ENCODE peak calls at places on chromosomes 3 and 15, in seven cellular contexts. One of them, this sample, is unnamed.

GRCh38 chr3:139916271-139916670 is 18.7 kb upstream of the CLSTN2 start:
- DNase-seq in stomach: no peak
- DNase-seq in astrocyte of the spinal cord: no peak
- DNase-seq in activated CD8-positive, alpha-beta memory T cell treated with anti-CD3 and anti-CD28 coated beads for 4 hours: no peak
- DNase-seq in HFF-Myc: no peak
- DNase-seq in M059J: no peak
- DNase-seq in NCI-H1417: peak
- DNase-seq in this sample: no peak

GRCh38 chr15:40762919-40763800 is 708 bp upstream of the GCHFR start:
- DNase-seq in stomach: peak
- DNase-seq in astrocyte of the spinal cord: peak
- DNase-seq in activated CD8-positive, alpha-beta memory T cell treated with anti-CD3 and anti-CD28 coated beads for 4 hours: no peak
- DNase-seq in HFF-Myc: no peak
- DNase-seq in M059J: peak
- DNase-seq in NCI-H1417: peak
- DNase-seq in this sample: peak

GRCh38 chr3:77321646-77322045 is 281.7 kb downstream of the ROBO2 start:
- DNase-seq in stomach: no peak
- DNase-seq in astrocyte of the spinal cord: peak
- DNase-seq in activated CD8-positive, alpha-beta memory T cell treated with anti-CD3 and anti-CD28 coated beads for 4 hours: no peak
- DNase-seq in HFF-Myc: no peak
- DNase-seq in M059J: no peak
- DNase-seq in NCI-H1417: no peak
- DNase-seq in this sample: no peak

GRCh38 chr15:77243146-77243545 is 172.2 kb upstream of the TSPAN3 start:
- DNase-seq in stomach: no peak
- DNase-seq in astrocyte of the spinal cord: no peak
- DNase-seq in activated CD8-positive, alpha-beta memory T cell treated with anti-CD3 and anti-CD28 coated beads for 4 hours: no peak
- DNase-seq in HFF-Myc: no peak
- DNase-seq in M059J: peak
- DNase-seq in NCI-H1417: no peak
- DNase-seq in this sample: no peak

GRCh38 chr3:11850003-11850402 is 3.3 kb upstream of the TAMM41 start:
- DNase-seq in stomach: no peak
- DNase-seq in astrocyte of the spinal cord: no peak
- DNase-seq in activated CD8-positive, alpha-beta memory T cell treated with anti-CD3 and anti-CD28 coated beads for 4 hours: no peak
- DNase-seq in HFF-Myc: no peak
- DNase-seq in M059J: no peak
- DNase-seq in NCI-H1417: peak
- DNase-seq in this sample: no peak

GRCh38 chr3:193585530-193585929 is 7.5 kb upstream of the OPA1 start:
- DNase-seq in stomach: no peak
- DNase-seq in astrocyte of the spinal cord: no peak
- DNase-seq in activated CD8-positive, alpha-beta memory T cell treated with anti-CD3 and anti-CD28 coated beads for 4 hours: no peak
- DNase-seq in HFF-Myc: no peak
- DNase-seq in M059J: no peak
- DNase-seq in NCI-H1417: no peak
- DNase-seq in this sample: no peak

GRCh38 chr3:139324456-139324855 is 19.4 kb upstream of the MRPS22 start:
- DNase-seq in stomach: no peak
- DNase-seq in astrocyte of the spinal cord: no peak
- DNase-seq in activated CD8-positive, alpha-beta memory T cell treated with anti-CD3 and anti-CD28 coated beads for 4 hours: no peak
- DNase-seq in HFF-Myc: no peak
- DNase-seq in M059J: no peak
- DNase-seq in NCI-H1417: no peak
- DNase-seq in this sample: no peak

GRCh38 chr15:73887481-73887880 is 14.1 kb downstream of the TBC1D21 start:
- DNase-seq in stomach: no peak
- DNase-seq in astrocyte of the spinal cord: no peak
- DNase-seq in activated CD8-positive, alpha-beta memory T cell treated with anti-CD3 and anti-CD28 coated beads for 4 hours: no peak
- DNase-seq in HFF-Myc: no peak
- DNase-seq in M059J: no peak
- DNase-seq in NCI-H1417: no peak
- DNase-seq in this sample: no peak

GRCh38 chr3:60809857-60810256 is 441.4 kb downstream of the FHIT start:
- DNase-seq in stomach: no peak
- DNase-seq in astrocyte of the spinal cord: no peak
- DNase-seq in activated CD8-positive, alpha-beta memory T cell treated with anti-CD3 and anti-CD28 coated beads for 4 hours: no peak
- DNase-seq in HFF-Myc: peak
- DNase-seq in M059J: peak
- DNase-seq in NCI-H1417: peak
- DNase-seq in this sample: no peak

GRCh38 chr3:76231258-76231657 is 445.9 kb upstream of the ZNF717 start:
- DNase-seq in stomach: no peak
- DNase-seq in astrocyte of the spinal cord: no peak
- DNase-seq in activated CD8-positive, alpha-beta memory T cell treated with anti-CD3 and anti-CD28 coated beads for 4 hours: no peak
- DNase-seq in HFF-Myc: no peak
- DNase-seq in M059J: no peak
- DNase-seq in NCI-H1417: no peak
- DNase-seq in this sample: no peak

GRCh38 chr3:51967384-51968174 is at the start of gene PCBP4:
- DNase-seq in stomach: peak
- DNase-seq in astrocyte of the spinal cord: peak
- DNase-seq in activated CD8-positive, alpha-beta memory T cell treated with anti-CD3 and anti-CD28 coated beads for 4 hours: no peak
- DNase-seq in HFF-Myc: no peak
- DNase-seq in M059J: peak
- DNase-seq in NCI-H1417: peak
- DNase-seq in this sample: no peak

GRCh38 chr15:92809880-92810361 is 90.2 kb upstream of the CHD2 start:
- DNase-seq in stomach: no peak
- DNase-seq in astrocyte of the spinal cord: peak
- DNase-seq in activated CD8-positive, alpha-beta memory T cell treated with anti-CD3 and anti-CD28 coated beads for 4 hours: no peak
- DNase-seq in HFF-Myc: no peak
- DNase-seq in M059J: peak
- DNase-seq in NCI-H1417: peak
- DNase-seq in this sample: no peak

GRCh38 chr3:23873941-23874340 is 42.8 kb downstream of the NKIRAS1 start:
- DNase-seq in stomach: no peak
- DNase-seq in astrocyte of the spinal cord: peak
- DNase-seq in activated CD8-positive, alpha-beta memory T cell treated with anti-CD3 and anti-CD28 coated beads for 4 hours: no peak
- DNase-seq in HFF-Myc: no peak
- DNase-seq in M059J: no peak
- DNase-seq in NCI-H1417: no peak
- DNase-seq in this sample: no peak

GRCh38 chr3:125662675-125663074 is 67.4 kb upstream of the OSBPL11 start:
- DNase-seq in stomach: no peak
- DNase-seq in astrocyte of the spinal cord: no peak
- DNase-seq in activated CD8-positive, alpha-beta memory T cell treated with anti-CD3 and anti-CD28 coated beads for 4 hours: no peak
- DNase-seq in HFF-Myc: no peak
- DNase-seq in M059J: no peak
- DNase-seq in NCI-H1417: no peak
- DNase-seq in this sample: no peak

GRCh38 chr15:23823508-23823907 is 136.4 kb upstream of the NDN start:
- DNase-seq in stomach: no peak
- DNase-seq in astrocyte of the spinal cord: no peak
- DNase-seq in activated CD8-positive, alpha-beta memory T cell treated with anti-CD3 and anti-CD28 coated beads for 4 hours: no peak
- DNase-seq in HFF-Myc: no peak
- DNase-seq in M059J: no peak
- DNase-seq in NCI-H1417: no peak
- DNase-seq in this sample: no peak

GRCh38 chr15:34799149-34799824 is 3.9 kb upstream of the ACTC1 start:
- DNase-seq in stomach: peak
- DNase-seq in astrocyte of the spinal cord: no peak
- DNase-seq in activated CD8-positive, alpha-beta memory T cell treated with anti-CD3 and anti-CD28 coated beads for 4 hours: no peak
- DNase-seq in HFF-Myc: no peak
- DNase-seq in M059J: peak
- DNase-seq in NCI-H1417: peak
- DNase-seq in this sample: peak

GRCh38 chr15:75232826-75233503 is 25.2 kb upstream of the GOLGA6C start:
- DNase-seq in stomach: no peak
- DNase-seq in astrocyte of the spinal cord: no peak
- DNase-seq in activated CD8-positive, alpha-beta memory T cell treated with anti-CD3 and anti-CD28 coated beads for 4 hours: no peak
- DNase-seq in HFF-Myc: no peak
- DNase-seq in M059J: no peak
- DNase-seq in NCI-H1417: no peak
- DNase-seq in this sample: no peak

GRCh38 chr3:143120716-143121239 is 1.2 kb downstream of the CHST2 start:
- DNase-seq in stomach: peak
- DNase-seq in astrocyte of the spinal cord: peak
- DNase-seq in activated CD8-positive, alpha-beta memory T cell treated with anti-CD3 and anti-CD28 coated beads for 4 hours: no peak
- DNase-seq in HFF-Myc: no peak
- DNase-seq in M059J: peak
- DNase-seq in NCI-H1417: peak
- DNase-seq in this sample: peak

GRCh38 chr3:114290911-114291901 is 2.6 kb upstream of the TIGIT start:
- DNase-seq in stomach: peak
- DNase-seq in astrocyte of the spinal cord: peak
- DNase-seq in activated CD8-positive, alpha-beta memory T cell treated with anti-CD3 and anti-CD28 coated beads for 4 hours: peak
- DNase-seq in HFF-Myc: no peak
- DNase-seq in M059J: peak
- DNase-seq in NCI-H1417: peak
- DNase-seq in this sample: peak

GRCh38 chr3:102181202-102181920 is 253.5 kb upstream of the ZPLD1 start:
- DNase-seq in stomach: no peak
- DNase-seq in astrocyte of the spinal cord: peak
- DNase-seq in activated CD8-positive, alpha-beta memory T cell treated with anti-CD3 and anti-CD28 coated beads for 4 hours: no peak
- DNase-seq in HFF-Myc: no peak
- DNase-seq in M059J: peak
- DNase-seq in NCI-H1417: no peak
- DNase-seq in this sample: no peak

GRCh38 chr3:167051421-167051820 is 328.7 kb downstream of the ZBBX start:
- DNase-seq in stomach: no peak
- DNase-seq in astrocyte of the spinal cord: no peak
- DNase-seq in activated CD8-positive, alpha-beta memory T cell treated with anti-CD3 and anti-CD28 coated beads for 4 hours: no peak
- DNase-seq in HFF-Myc: no peak
- DNase-seq in M059J: no peak
- DNase-seq in NCI-H1417: peak
- DNase-seq in this sample: no peak

GRCh38 chr3:119647843-119648575 is 12.4 kb downstream of the POPDC2 start:
- DNase-seq in stomach: no peak
- DNase-seq in astrocyte of the spinal cord: no peak
- DNase-seq in activated CD8-positive, alpha-beta memory T cell treated with anti-CD3 and anti-CD28 coated beads for 4 hours: no peak
- DNase-seq in HFF-Myc: no peak
- DNase-seq in M059J: no peak
- DNase-seq in NCI-H1417: no peak
- DNase-seq in this sample: no peak

GRCh38 chr3:56923546-56924224 is 121.9 kb upstream of the ARHGEF3 start:
- DNase-seq in stomach: peak
- DNase-seq in astrocyte of the spinal cord: peak
- DNase-seq in activated CD8-positive, alpha-beta memory T cell treated with anti-CD3 and anti-CD28 coated beads for 4 hours: no peak
- DNase-seq in HFF-Myc: peak
- DNase-seq in M059J: peak
- DNase-seq in NCI-H1417: peak
- DNase-seq in this sample: peak

GRCh38 chr3:176479291-176479690 is 718.0 kb downstream of the TBL1XR1 start:
- DNase-seq in stomach: no peak
- DNase-seq in astrocyte of the spinal cord: no peak
- DNase-seq in activated CD8-positive, alpha-beta memory T cell treated with anti-CD3 and anti-CD28 coated beads for 4 hours: no peak
- DNase-seq in HFF-Myc: no peak
- DNase-seq in M059J: peak
- DNase-seq in NCI-H1417: no peak
- DNase-seq in this sample: no peak

This sample was measured in COR-L47.